ENCODE peak calls at places on chromosomes 1 and 21, in six cellular contexts. R is BJ, M is left ventricle myocardium inferior, I is HFF-Myc, H is left lung, T is fibroblast of lung. Z is an unnamed sample.

GRCh38 chr1:110152133-110152785 is 2.0 kb downstream of the SLC6A17 start:
- DNase-seq in R (no peak), M (no peak), I (peak), H (no peak), T (peak), Z (no peak)

GRCh38 chr1:184254849-184255248 is 132.0 kb upstream of the C1orf21 start:
- DNase-seq in R (no peak), M (no peak), I (no peak), H (no peak), T (no peak), Z (no peak)

GRCh38 chr21:45290948-45291612 is 3.4 kb upstream of the POFUT2 start:
- DNase-seq in R (no peak), M (no peak), I (no peak), H (no peak), T (peak), Z (no peak)

GRCh38 chr1:202016022-202016624 is 5.7 kb downstream of the ELF3 start:
- DNase-seq in R (peak), M (no peak), I (peak), H (no peak), T (peak), Z (no peak)

GRCh38 chr1:221308534-221309511 is 429.6 kb downstream of the HLX start:
- DNase-seq in R (no peak), M (no peak), I (no peak), H (no peak), T (peak), Z (no peak)

GRCh38 chr1:33971913-33972312 is 108.0 kb downstream of the HMGB4 start:
- DNase-seq in R (no peak), M (no peak), I (no peak), H (no peak), T (no peak), Z (no peak)

GRCh38 chr1:59601032-59601431 is 213.7 kb upstream of the HOOK1 start:
- DNase-seq in R (no peak), M (peak), I (no peak), H (no peak), T (peak), Z (no peak)

GRCh38 chr1:233387585-233387984 is 60.1 kb downstream of the MAP3K21 start:
- DNase-seq in R (no peak), M (no peak), I (no peak), H (no peak), T (no peak), Z (no peak)

GRCh38 chr1:237239248-237239647 is 197.3 kb downstream of the RYR2 start:
- DNase-seq in R (no peak), M (no peak), I (no peak), H (no peak), T (no peak), Z (no peak)

GRCh38 chr1:76944942-76945341 is 77.7 kb downstream of the ST6GALNAC5 start:
- DNase-seq in R (no peak), M (no peak), I (no peak), H (no peak), T (peak), Z (peak)

GRCh38 chr1:176885756-176886155 is 278.8 kb downstream of the ASTN1 start:
- DNase-seq in R (peak), M (no peak), I (no peak), H (no peak), T (no peak), Z (no peak)

GRCh38 chr1:29245876-29246275 is 9.6 kb downstream of the PTPRU start:
- DNase-seq in R (no peak), M (no peak), I (no peak), H (no peak), T (peak), Z (no peak)
- TF ChIP-seq CTCF in R (peak), M (peak), I (peak), H (no peak), T (peak), Z (peak)

GRCh38 chr1:6386371-6386949 is 7.1 kb downstream of the ACOT7 start:
- DNase-seq in R (no peak), M (no peak), I (no peak), H (no peak), T (peak), Z (no peak)

GRCh38 chr1:6389971-6390370 is 3.6 kb downstream of the ACOT7 start:
- DNase-seq in R (no peak), M (no peak), I (no peak), H (no peak), T (no peak), Z (no peak)

GRCh38 chr1:6385673-6386191 is 7.8 kb downstream of the ACOT7 start:
- DNase-seq in R (no peak), M (peak), I (peak), H (peak), T (peak), Z (no peak)

GRCh38 chr1:6384135-6384534 is 9.4 kb downstream of the ACOT7 start:
- DNase-seq in R (no peak), M (no peak), I (no peak), H (no peak), T (no peak), Z (no peak)

DNA sequence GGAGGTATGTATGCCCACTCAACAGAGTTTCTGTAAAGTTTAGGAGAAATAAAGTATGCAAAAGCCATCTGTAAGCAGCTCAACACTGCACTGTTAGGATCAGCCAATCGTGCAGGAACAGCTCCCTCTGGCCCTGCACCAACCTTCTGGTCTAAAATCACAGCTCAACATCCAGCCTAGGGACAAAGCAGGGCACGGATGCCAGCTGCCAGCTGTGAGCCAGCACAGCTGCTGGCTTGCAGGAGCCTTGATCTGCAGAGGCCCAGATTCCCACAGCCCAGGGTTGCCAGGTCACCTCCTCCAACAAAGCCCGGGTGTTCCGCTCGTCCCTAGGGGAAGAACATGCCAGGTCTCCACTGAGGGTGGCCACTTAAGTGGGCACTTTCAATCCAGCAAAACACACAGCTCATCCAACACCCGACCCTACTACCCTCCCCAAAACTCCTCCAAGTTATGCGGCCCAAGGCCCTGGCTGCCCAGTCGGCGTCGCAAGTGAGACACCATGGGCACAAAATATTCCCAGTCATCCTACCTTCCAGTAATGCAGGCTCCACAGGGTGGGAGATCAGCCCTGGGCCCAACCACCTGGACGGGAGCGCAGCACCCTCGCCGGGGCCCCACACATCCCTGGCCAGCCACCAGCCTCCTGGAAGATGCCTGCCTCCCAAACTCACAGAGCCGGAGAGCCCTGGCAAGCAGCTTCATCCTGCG is 8.4 kb downstream of the ACOT7 start:
- DNase-seq in R (no peak), M (peak), I (no peak), H (no peak), T (peak), Z (no peak)
- H3K4me3 ChIP-seq in R (no peak), M (peak), I (no peak), H (no peak), T (no peak), Z (no peak)

DNA sequence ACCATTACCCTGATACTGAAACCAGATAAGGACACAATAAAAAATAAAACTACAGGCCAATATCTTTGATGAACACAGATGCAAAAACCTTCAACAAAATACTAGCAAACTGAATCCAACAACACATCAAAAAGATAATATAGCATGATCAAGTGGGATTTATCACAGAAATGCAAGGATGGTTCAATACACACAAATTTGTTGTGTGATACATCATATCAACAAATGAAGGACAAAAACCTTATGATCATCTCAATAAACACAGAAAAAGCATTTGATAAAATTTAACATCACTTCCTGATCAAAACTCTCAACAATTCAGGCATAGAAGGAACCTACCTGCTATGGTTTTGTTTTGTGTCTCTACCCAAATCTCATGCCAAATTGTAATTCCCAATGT is 74.3 kb upstream of the VANGL1 start:
- DNase-seq in R (no peak), M (no peak), I (no peak), H (no peak), T (no peak), Z (no peak)
- TF ChIP-seq CTCF in R (no peak), M (no peak), I (no peak), H (no peak), T (no peak), Z (no peak)

DNA sequence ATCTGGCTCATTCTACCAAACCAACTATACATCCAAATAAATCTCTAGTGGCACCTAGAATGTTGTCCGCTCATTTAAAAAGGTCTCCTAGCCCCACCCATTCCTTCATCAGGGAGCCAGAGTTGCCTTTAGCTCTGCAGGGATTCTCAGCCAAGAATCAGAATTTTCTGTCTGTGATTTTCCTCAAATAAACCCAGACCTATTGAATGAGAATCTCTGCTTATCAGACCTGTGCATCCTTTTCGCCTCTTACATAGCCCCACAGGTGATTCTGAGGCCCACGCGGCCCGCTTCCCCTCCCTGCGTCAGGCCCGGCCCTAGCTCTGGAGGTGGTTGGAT is 410 bp upstream of the TDRD5 start:
- DNase-seq in R (no peak), M (no peak), I (no peak), H (no peak), T (no peak), Z (no peak)
- H3K4me3 ChIP-seq in R (no peak), M (peak), I (no peak), H (no peak), T (no peak), Z (peak)

DNA sequence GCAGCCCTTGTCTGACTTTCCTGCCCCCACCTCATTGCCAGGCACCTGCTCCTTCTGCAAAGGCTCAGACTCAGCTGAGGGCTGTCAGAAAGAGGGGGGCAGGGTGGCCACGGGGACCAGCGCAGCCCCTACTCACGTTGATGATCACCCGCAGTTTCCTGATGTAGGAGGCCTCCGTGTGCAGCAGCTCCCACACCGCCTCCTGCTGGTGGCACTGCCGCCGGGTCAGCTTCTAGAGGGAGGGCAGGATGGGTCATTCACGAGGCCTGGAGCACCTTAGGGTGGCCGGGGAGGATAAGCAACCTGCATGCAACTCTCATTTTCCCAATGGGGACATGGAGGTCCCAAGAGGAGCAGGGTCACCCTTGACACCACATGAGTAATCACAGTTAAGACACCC is 6.4 kb upstream of the TNFRSF25 start:
- DNase-seq in R (no peak), M (no peak), I (no peak), H (no peak), T (no peak), Z (no peak)
- TF ChIP-seq CTCF in R (peak), M (peak), I (peak), H (no peak), T (no peak), Z (peak)

GRCh38 chr1:22261580-22261979 is 118.7 kb upstream of the WNT4 start:
- DNase-seq in R (no peak), M (no peak), I (no peak), H (peak), T (no peak), Z (no peak)
- H3K4me3 ChIP-seq in R (no peak), M (no peak), I (no peak), H (no peak), T (no peak), Z (no peak)

Z was measured in retinal pigment epithelial cell.